ENCODE peak calls at places on chromosomes 13 and 19, in ten cellular contexts. One of them, this sample, is unnamed.

GRCh38 chr19:51687791-51688664 is 5.1 kb upstream of the SPACA6 start:
- DNase-seq in cardiac muscle cell: peak; percentile 71
- DNase-seq in GM23338: peak; percentile 83
- DNase-seq in tibial artery: peak; percentile 90
- DNase-seq in upper lobe of left lung: peak; percentile 69
- DNase-seq in ovary: peak; percentile 74
- DNase-seq in fibroblast of lung: peak; percentile 60
- DNase-seq in IMR-90: peak; percentile 44
- DNase-seq in body of pancreas: no peak
- DNase-seq in left ventricle myocardium inferior: peak; percentile 74
- DNase-seq in this sample: peak; percentile 52

GRCh38 chr19:4077800-4078683 is 11.3 kb upstream of the ZBTB7A start:
- DNase-seq in IMR-90: no peak
- DNase-seq in fibroblast of lung: no peak
- DNase-seq in tibial artery: no peak
- DNase-seq in cardiac muscle cell: peak; percentile 60
- DNase-seq in ovary: peak; percentile 78
- DNase-seq in upper lobe of left lung: peak; percentile 69
- DNase-seq in GM23338: peak; percentile 69
- DNase-seq in left ventricle myocardium inferior: peak; percentile 87
- DNase-seq in body of pancreas: no peak
- DNase-seq in this sample: no peak

GRCh38 chr13:23909606-23910005 is 12.3 kb upstream of the C1QTNF9B start:
- DNase-seq in cardiac muscle cell: no peak
- DNase-seq in body of pancreas: no peak
- DNase-seq in fibroblast of lung: no peak
- DNase-seq in left ventricle myocardium inferior: no peak
- DNase-seq in IMR-90: no peak
- DNase-seq in GM23338: no peak
- DNase-seq in upper lobe of left lung: no peak
- DNase-seq in tibial artery: no peak
- DNase-seq in ovary: no peak
- DNase-seq in this sample: no peak

GRCh38 chr13:46489586-46490023 is 63.4 kb upstream of the LRCH1 start:
- DNase-seq in body of pancreas: no peak
- DNase-seq in upper lobe of left lung: no peak
- DNase-seq in left ventricle myocardium inferior: no peak
- DNase-seq in tibial artery: peak; percentile 89
- DNase-seq in ovary: no peak
- DNase-seq in IMR-90: peak; percentile 67
- DNase-seq in fibroblast of lung: peak; percentile 88
- DNase-seq in cardiac muscle cell: peak; percentile 77
- DNase-seq in GM23338: no peak
- DNase-seq in this sample: peak; percentile 40

GRCh38 chr13:24668955-24669354 is 11.3 kb upstream of the ATP12A start:
- DNase-seq in upper lobe of left lung: peak; percentile 81
- DNase-seq in ovary: no peak
- DNase-seq in fibroblast of lung: no peak
- DNase-seq in body of pancreas: no peak
- DNase-seq in IMR-90: no peak
- DNase-seq in GM23338: no peak
- DNase-seq in left ventricle myocardium inferior: no peak
- DNase-seq in cardiac muscle cell: no peak
- DNase-seq in tibial artery: no peak
- DNase-seq in this sample: peak; percentile 92

GRCh38 chr13:39037880-39038568 is at the start of the genes NHLRC3 and PROSER1:
- DNase-seq in cardiac muscle cell: peak; percentile 98
- DNase-seq in upper lobe of left lung: peak; percentile 91
- DNase-seq in ovary: peak; percentile 96
- DNase-seq in GM23338: peak; percentile 96
- DNase-seq in tibial artery: peak; percentile 96
- DNase-seq in body of pancreas: peak; percentile 93
- DNase-seq in left ventricle myocardium inferior: peak; percentile 92
- DNase-seq in fibroblast of lung: peak; percentile 92
- DNase-seq in IMR-90: peak; percentile 88
- DNase-seq in this sample: peak; percentile 85

GRCh38 chr13:99208185-99208584 is 7.5 kb downstream of the UBAC2 start:
- DNase-seq in upper lobe of left lung: no peak
- DNase-seq in left ventricle myocardium inferior: no peak
- DNase-seq in body of pancreas: no peak
- DNase-seq in fibroblast of lung: no peak
- DNase-seq in GM23338: no peak
- DNase-seq in ovary: no peak
- DNase-seq in tibial artery: no peak
- DNase-seq in IMR-90: no peak
- DNase-seq in cardiac muscle cell: no peak
- DNase-seq in this sample: no peak

GRCh38 chr19:29745253-29745652 is 30.2 kb upstream of the C19orf12 start:
- DNase-seq in left ventricle myocardium inferior: no peak
- DNase-seq in fibroblast of lung: no peak
- DNase-seq in body of pancreas: no peak
- DNase-seq in cardiac muscle cell: no peak
- DNase-seq in ovary: no peak
- DNase-seq in upper lobe of left lung: no peak
- DNase-seq in GM23338: peak; percentile 74
- DNase-seq in tibial artery: no peak
- DNase-seq in IMR-90: no peak
- DNase-seq in this sample: no peak

GRCh38 chr19:15399635-15400034 is 19.2 kb downstream of the AKAP8L start:
- DNase-seq in IMR-90: no peak
- DNase-seq in tibial artery: peak; percentile 51
- DNase-seq in left ventricle myocardium inferior: no peak
- DNase-seq in ovary: no peak
- DNase-seq in upper lobe of left lung: no peak
- DNase-seq in fibroblast of lung: no peak
- DNase-seq in GM23338: no peak
- DNase-seq in cardiac muscle cell: no peak
- DNase-seq in body of pancreas: no peak
- DNase-seq in this sample: no peak

GRCh38 chr19:15397782-15398181 is 18.2 kb upstream of the AKAP8 start:
- DNase-seq in upper lobe of left lung: no peak
- DNase-seq in GM23338: no peak
- DNase-seq in tibial artery: peak; percentile 32
- DNase-seq in fibroblast of lung: no peak
- DNase-seq in ovary: no peak
- DNase-seq in left ventricle myocardium inferior: no peak
- DNase-seq in body of pancreas: no peak
- DNase-seq in cardiac muscle cell: no peak
- DNase-seq in IMR-90: no peak
- DNase-seq in this sample: no peak

GRCh38 chr19:15398501-15399233 is 19.1 kb upstream of the AKAP8 start:
- DNase-seq in cardiac muscle cell: no peak
- DNase-seq in upper lobe of left lung: no peak
- DNase-seq in fibroblast of lung: no peak
- DNase-seq in ovary: no peak
- DNase-seq in IMR-90: no peak
- DNase-seq in GM23338: no peak
- DNase-seq in body of pancreas: no peak
- DNase-seq in left ventricle myocardium inferior: no peak
- DNase-seq in tibial artery: peak; percentile 62
- DNase-seq in this sample: no peak

GRCh38 chr19:15400521-15401396 is 18.0 kb downstream of the AKAP8L start:
- DNase-seq in fibroblast of lung: no peak
- DNase-seq in tibial artery: peak; percentile 55
- DNase-seq in left ventricle myocardium inferior: no peak
- DNase-seq in GM23338: no peak
- DNase-seq in upper lobe of left lung: no peak
- DNase-seq in body of pancreas: no peak
- DNase-seq in IMR-90: no peak
- DNase-seq in cardiac muscle cell: no peak
- DNase-seq in ovary: no peak
- DNase-seq in this sample: no peak

GRCh38 chr19:15399234-15399515 is 19.6 kb upstream of the AKAP8 start:
- DNase-seq in left ventricle myocardium inferior: no peak
- DNase-seq in IMR-90: no peak
- DNase-seq in body of pancreas: no peak
- DNase-seq in tibial artery: no peak
- DNase-seq in fibroblast of lung: no peak
- DNase-seq in ovary: no peak
- DNase-seq in GM23338: no peak
- DNase-seq in upper lobe of left lung: no peak
- DNase-seq in cardiac muscle cell: no peak
- DNase-seq in this sample: no peak
- H3K36me3 ChIP-seq in left ventricle myocardium inferior: peaks cover 78% of the 10 kb centered on the region
- H3K36me3 ChIP-seq in IMR-90: peaks cover 81% of the 10 kb centered on the region
- H3K36me3 ChIP-seq in body of pancreas: peaks cover 46% of the 10 kb centered on the region
- H3K36me3 ChIP-seq in tibial artery: peaks cover 93% of the 10 kb centered on the region
- H3K36me3 ChIP-seq in fibroblast of lung: peaks cover 50% of the 10 kb centered on the region
- H3K36me3 ChIP-seq in ovary: no peaks in the 10 kb centered on the region
- H3K36me3 ChIP-seq in GM23338: peaks cover 6% of the 10 kb centered on the region
- H3K36me3 ChIP-seq in upper lobe of left lung: peaks cover 92% of the 10 kb centered on the region
- H3K36me3 ChIP-seq in cardiac muscle cell: peaks cover 55% of the 10 kb centered on the region
- H3K36me3 ChIP-seq in this sample: peaks cover 51% of the 10 kb centered on the region

GRCh38 chr13:108681986-108682562 is 52.7 kb downstream of the MYO16 start:
- DNase-seq in left ventricle myocardium inferior: no peak
- DNase-seq in body of pancreas: no peak
- DNase-seq in fibroblast of lung: peak; percentile 34
- DNase-seq in upper lobe of left lung: no peak
- DNase-seq in IMR-90: peak; percentile 45
- DNase-seq in ovary: no peak
- DNase-seq in tibial artery: no peak
- DNase-seq in cardiac muscle cell: no peak
- DNase-seq in GM23338: no peak
- DNase-seq in this sample: no peak

GRCh38 chr13:108679989-108680388 is 50.6 kb downstream of the MYO16 start:
- DNase-seq in body of pancreas: no peak
- DNase-seq in ovary: no peak
- DNase-seq in upper lobe of left lung: no peak
- DNase-seq in left ventricle myocardium inferior: no peak
- DNase-seq in GM23338: no peak
- DNase-seq in tibial artery: no peak
- DNase-seq in fibroblast of lung: no peak
- DNase-seq in IMR-90: no peak
- DNase-seq in cardiac muscle cell: no peak
- DNase-seq in this sample: no peak

GRCh38 chr13:108676620-108677019 is 47.2 kb downstream of the MYO16 start:
- DNase-seq in ovary: no peak
- DNase-seq in upper lobe of left lung: no peak
- DNase-seq in GM23338: peak; percentile 18
- DNase-seq in body of pancreas: no peak
- DNase-seq in tibial artery: no peak
- DNase-seq in cardiac muscle cell: no peak
- DNase-seq in left ventricle myocardium inferior: no peak
- DNase-seq in IMR-90: no peak
- DNase-seq in fibroblast of lung: no peak
- DNase-seq in this sample: no peak
- TF ChIP-seq CTCF in ovary: no peak
- TF ChIP-seq CTCF in upper lobe of left lung: no peak
- TF ChIP-seq CTCF in GM23338: no peak
- TF ChIP-seq CTCF in body of pancreas: no peak
- TF ChIP-seq CTCF in tibial artery: no peak
- TF ChIP-seq CTCF in cardiac muscle cell: no peak
- TF ChIP-seq CTCF in left ventricle myocardium inferior: no peak
- TF ChIP-seq CTCF in IMR-90: no peak
- TF ChIP-seq CTCF in fibroblast of lung: no peak
- TF ChIP-seq CTCF in this sample: no peak

GRCh38 chr19:42023121-42023942 is 29.3 kb upstream of the ATP1A3 start:
- DNase-seq in tibial artery: no peak
- DNase-seq in GM23338: peak; percentile 78
- DNase-seq in IMR-90: peak; percentile 8
- DNase-seq in ovary: no peak
- DNase-seq in upper lobe of left lung: no peak
- DNase-seq in body of pancreas: no peak
- DNase-seq in fibroblast of lung: peak; percentile 11
- DNase-seq in left ventricle myocardium inferior: no peak
- DNase-seq in cardiac muscle cell: peak; percentile 30
- DNase-seq in this sample: peak; percentile 9

GRCh38 chr19:42023943-42024260 is 29.9 kb upstream of the ATP1A3 start:
- DNase-seq in tibial artery: no peak
- DNase-seq in left ventricle myocardium inferior: no peak
- DNase-seq in IMR-90: no peak
- DNase-seq in ovary: no peak
- DNase-seq in upper lobe of left lung: no peak
- DNase-seq in fibroblast of lung: no peak
- DNase-seq in GM23338: no peak
- DNase-seq in body of pancreas: no peak
- DNase-seq in cardiac muscle cell: no peak
- DNase-seq in this sample: no peak

GRCh38 chr19:42018503-42019193 is 24.6 kb upstream of the ATP1A3 start:
- DNase-seq in cardiac muscle cell: peak; percentile 6
- DNase-seq in GM23338: no peak
- DNase-seq in tibial artery: no peak
- DNase-seq in left ventricle myocardium inferior: no peak
- DNase-seq in upper lobe of left lung: no peak
- DNase-seq in fibroblast of lung: peak; percentile 25
- DNase-seq in body of pancreas: no peak
- DNase-seq in IMR-90: peak; percentile 39
- DNase-seq in ovary: no peak
- DNase-seq in this sample: peak; percentile 19

GRCh38 chr19:42022616-42023015 is 28.6 kb upstream of the ATP1A3 start:
- DNase-seq in GM23338: no peak
- DNase-seq in left ventricle myocardium inferior: no peak
- DNase-seq in upper lobe of left lung: no peak
- DNase-seq in IMR-90: no peak
- DNase-seq in ovary: no peak
- DNase-seq in body of pancreas: no peak
- DNase-seq in tibial artery: no peak
- DNase-seq in cardiac muscle cell: no peak
- DNase-seq in fibroblast of lung: no peak
- DNase-seq in this sample: no peak

DNA sequence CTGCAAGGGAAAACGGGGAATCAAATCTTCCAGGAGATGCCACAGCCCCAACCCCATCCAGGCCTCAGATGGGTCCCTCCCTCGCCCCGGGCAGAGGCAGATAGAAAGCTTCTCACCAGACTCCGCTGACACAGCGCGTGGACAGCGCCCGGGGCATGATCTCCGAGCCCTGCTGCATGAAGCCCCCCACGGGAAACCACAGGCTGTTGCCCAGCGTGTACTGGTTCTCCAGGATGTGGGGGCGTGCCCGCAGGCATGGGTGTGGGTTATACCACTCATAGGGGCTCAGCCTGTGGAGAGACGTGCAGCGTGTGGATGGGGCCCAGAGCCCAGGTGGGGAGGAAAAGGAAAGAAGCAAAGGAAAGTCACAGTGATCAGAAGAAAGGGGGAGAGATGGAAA is 27.2 kb upstream of the ATP1A3 start:
- DNase-seq in GM23338: no peak
- DNase-seq in left ventricle myocardium inferior: no peak
- DNase-seq in tibial artery: no peak
- DNase-seq in cardiac muscle cell: no peak
- DNase-seq in ovary: no peak
- DNase-seq in upper lobe of left lung: no peak
- DNase-seq in fibroblast of lung: no peak
- DNase-seq in body of pancreas: no peak
- DNase-seq in IMR-90: no peak
- DNase-seq in this sample: no peak
- H3K27me3 ChIP-seq in GM23338: no peaks in the 10 kb centered on the region
- H3K27me3 ChIP-seq in left ventricle myocardium inferior: peaks cover 8% of the 10 kb centered on the region
- H3K27me3 ChIP-seq in tibial artery: no peaks in the 10 kb centered on the region
- H3K27me3 ChIP-seq in cardiac muscle cell: no peaks in the 10 kb centered on the region
- H3K27me3 ChIP-seq in ovary: no peaks in the 10 kb centered on the region
- H3K27me3 ChIP-seq in upper lobe of left lung: no peaks in the 10 kb centered on the region
- H3K27me3 ChIP-seq in fibroblast of lung: peaks cover 2% of the 10 kb centered on the region
- H3K27me3 ChIP-seq in body of pancreas: no peaks in the 10 kb centered on the region
- H3K27me3 ChIP-seq in IMR-90: peaks cover 5% of the 10 kb centered on the region
- H3K27me3 ChIP-seq in this sample: peaks cover 2% of the 10 kb centered on the region

DNA sequence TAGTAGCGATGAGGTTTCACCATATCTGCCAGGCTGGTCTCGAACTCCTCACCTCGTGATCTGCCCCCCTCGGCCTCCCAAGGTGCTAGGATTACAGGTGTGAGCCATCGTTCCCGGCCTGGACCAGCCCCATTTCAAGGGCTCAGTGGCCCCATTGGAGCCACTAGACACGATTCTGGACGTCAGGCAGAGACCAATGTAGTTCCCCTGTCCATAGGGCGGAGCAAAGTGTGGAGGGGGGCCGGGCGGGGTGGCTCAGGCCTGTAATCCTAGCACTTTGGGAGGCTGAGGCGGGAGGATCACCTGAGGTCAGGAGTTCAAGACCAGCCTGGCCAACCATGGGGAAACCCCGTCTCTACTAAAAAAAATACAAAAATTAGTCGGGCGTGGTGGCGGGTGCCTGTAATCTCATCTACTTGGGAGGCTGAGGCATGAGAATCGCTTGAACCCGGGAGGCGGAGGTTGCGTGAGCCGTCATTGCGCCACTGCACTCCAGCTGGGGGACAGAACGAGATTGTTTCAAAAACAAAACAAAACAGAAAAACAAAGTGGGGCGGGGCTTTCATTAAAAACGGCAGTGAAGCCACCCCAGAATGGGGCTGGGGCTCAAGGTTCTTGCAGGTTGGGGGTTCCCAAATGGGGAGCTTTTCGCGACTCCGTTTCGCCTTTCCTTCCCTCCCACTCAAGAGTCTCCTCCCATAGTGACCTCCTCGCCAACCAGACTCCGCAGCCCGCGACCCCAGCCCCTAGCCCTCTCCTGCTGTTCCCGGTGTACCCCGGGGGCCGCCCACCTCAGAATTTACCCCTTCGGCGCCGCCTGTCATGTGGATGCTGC is 758 bp upstream of the TECR start:
- DNase-seq in left ventricle myocardium inferior: no peak
- DNase-seq in ovary: peak; percentile 36
- DNase-seq in fibroblast of lung: no peak
- DNase-seq in GM23338: no peak
- DNase-seq in tibial artery: peak; percentile 68
- DNase-seq in IMR-90: no peak
- DNase-seq in cardiac muscle cell: no peak
- DNase-seq in upper lobe of left lung: no peak
- DNase-seq in body of pancreas: no peak
- DNase-seq in this sample: no peak
- H3K36me3 ChIP-seq in left ventricle myocardium inferior: no peaks in the 10 kb centered on the region
- H3K36me3 ChIP-seq in ovary: no peaks in the 10 kb centered on the region
- H3K36me3 ChIP-seq in fibroblast of lung: no peaks in the 10 kb centered on the region
- H3K36me3 ChIP-seq in GM23338: no peaks in the 10 kb centered on the region
- H3K36me3 ChIP-seq in tibial artery: no peaks in the 10 kb centered on the region
- H3K36me3 ChIP-seq in IMR-90: no peaks in the 10 kb centered on the region
- H3K36me3 ChIP-seq in cardiac muscle cell: no peaks in the 10 kb centered on the region
- H3K36me3 ChIP-seq in upper lobe of left lung: no peaks in the 10 kb centered on the region
- H3K36me3 ChIP-seq in body of pancreas: no peaks in the 10 kb centered on the region
- H3K36me3 ChIP-seq in this sample: no peaks in the 10 kb centered on the region

This sample was measured in bronchial epithelial cell.